ENCODE peak calls at places on chromosomes 16 and 17, in ten cellular contexts. L is A549; J is effector memory CD8-positive, alpha-beta T cell; E is left colon; F is activated T-helper 17 cell treated with anti-CD3 and anti-CD28 coated beads, Interleukin-2, amount 50 U/mL, for 72 hours; X is left lung; M is natural killer cell treated with Interleukin-12 subunit alpha and Interleukin-12 subunit beta and Interleukin-15 and Interleukin-18, amount 100 ng/mL, for 72 hours; H is T-helper 17 cell; S is PC-3; I is lower lobe of right lung. W is an unnamed sample.

GRCh38 chr17:38428150-38428642 is at the start of gene ARHGAP23:
- ATAC-seq in L (peak), J (peak), E (peak), F (peak), X (peak), M (peak), H (peak), S (peak), I (peak), W (peak)

GRCh38 chr17:81058263-81058871 is 23.4 kb downstream of the BAIAP2 start:
- ATAC-seq in L (no peak), J (no peak), E (no peak), F (no peak), X (no peak), M (no peak), H (no peak), S (no peak), I (no peak), W (no peak)

GRCh38 chr17:7437369-7437863 is 1.9 kb upstream of the FGF11 start:
- ATAC-seq in L (no peak), J (no peak), E (no peak), F (no peak), X (no peak), M (no peak), H (no peak), S (no peak), I (no peak), W (no peak)

GRCh38 chr17:81498953-81499600 is 13.5 kb downstream of the ACTG1 start:
- ATAC-seq in L (no peak), J (no peak), E (no peak), F (no peak), X (no peak), M (peak), H (no peak), S (no peak), I (peak), W (peak)

GRCh38 chr17:29168079-29168758 is 12.0 kb downstream of the MYO18A start:
- ATAC-seq in L (no peak), J (no peak), E (no peak), F (no peak), X (no peak), M (no peak), H (no peak), S (no peak), I (no peak), W (peak)

GRCh38 chr17:56681561-56682266 is 88.2 kb downstream of the NOG start:
- ATAC-seq in L (no peak), J (peak), E (no peak), F (peak), X (peak), M (peak), H (peak), S (peak), I (no peak), W (no peak)

GRCh38 chr16:58814348-58814801 is 80.3 kb upstream of the GOT2 start:
- ATAC-seq in L (peak), J (peak), E (peak), F (peak), X (peak), M (peak), H (peak), S (peak), I (peak), W (peak)

GRCh38 chr16:66578596-66579531 is at the start of gene CMTM2:
- ATAC-seq in L (no peak), J (peak), E (peak), F (no peak), X (no peak), M (peak), H (peak), S (no peak), I (peak), W (peak)

GRCh38 chr16:73000020-73000906 is 47.7 kb downstream of the ZFHX3 start:
- ATAC-seq in L (no peak), J (no peak), E (peak), F (no peak), X (peak), M (no peak), H (no peak), S (no peak), I (peak), W (peak)

GRCh38 chr16:74888227-74888862 is 96.6 kb downstream of the WDR59 start:
- ATAC-seq in L (no peak), J (peak), E (no peak), F (peak), X (no peak), M (no peak), H (peak), S (no peak), I (no peak), W (peak)

GRCh38 chr17:72363336-72363620 is 242.5 kb downstream of the SOX9 start:
- ATAC-seq in L (no peak), J (no peak), E (no peak), F (no peak), X (no peak), M (no peak), H (no peak), S (no peak), I (no peak), W (no peak)

GRCh38 chr17:14197582-14197981 is 39.1 kb downstream of the CDRT15 start:
- ATAC-seq in L (no peak), J (peak), E (no peak), F (peak), X (no peak), M (peak), H (peak), S (no peak), I (peak), W (no peak)

GRCh38 chr17:57811633-57812280 is 38.1 kb downstream of the MRPS23 start:
- ATAC-seq in L (peak), J (no peak), E (no peak), F (no peak), X (no peak), M (no peak), H (no peak), S (peak), I (no peak), W (no peak)

GRCh38 chr17:79752175-79752574 is 21.4 kb downstream of the ENPP7 start:
- ATAC-seq in L (no peak), J (no peak), E (no peak), F (peak), X (no peak), M (no peak), H (peak), S (no peak), I (no peak), W (no peak)

GRCh38 chr16:53449816-53450517 is 15.7 kb downstream of the RBL2 start:
- ATAC-seq in L (no peak), J (peak), E (no peak), F (peak), X (no peak), M (no peak), H (no peak), S (no peak), I (no peak), W (no peak)

GRCh38 chr16:51401673-51402072 is 250.6 kb upstream of the SALL1 start:
- ATAC-seq in L (no peak), J (no peak), E (no peak), F (no peak), X (no peak), M (no peak), H (no peak), S (no peak), I (no peak), W (no peak)

GRCh38 chr17:917391-917811 is 62.2 kb downstream of the NXN start:
- ATAC-seq in L (no peak), J (no peak), E (no peak), F (no peak), X (peak), M (no peak), H (no peak), S (no peak), I (no peak), W (no peak)

GRCh38 chr17:70857351-70857750 is 688.0 kb downstream of the KCNJ2 start:
- ATAC-seq in L (no peak), J (no peak), E (no peak), F (no peak), X (no peak), M (no peak), H (no peak), S (no peak), I (no peak), W (no peak)

GRCh38 chr16:9798474-9798873 is 383.8 kb downstream of the GRIN2A start:
- ATAC-seq in L (no peak), J (no peak), E (no peak), F (no peak), X (no peak), M (no peak), H (no peak), S (no peak), I (no peak), W (no peak)

GRCh38 chr17:79272220-79272619 is 197.6 kb downstream of the ENGASE start:
- ATAC-seq in L (no peak), J (no peak), E (no peak), F (no peak), X (no peak), M (no peak), H (no peak), S (no peak), I (no peak), W (no peak)